ENCODE peak calls at places on chromosomes 12 and 14, in six cellular contexts. One of them, this sample, is unnamed.

GRCh38 chr14:73058923-73059311 is 583 bp downstream of the RBM25 start:
- DNase-seq in nucleus accumbens: peak
- DNase-seq in posterior cingulate gyrus: peak
- DNase-seq in iris pigment epithelial cell: peak
- DNase-seq in WTC11: peak
- DNase-seq in PC-3: peak
- DNase-seq in this sample: peak

GRCh38 chr12:13196302-13196921 is at the start of gene EMP1:
- DNase-seq in WTC11: no peak
- DNase-seq in PC-3: peak
- DNase-seq in posterior cingulate gyrus: peak
- DNase-seq in nucleus accumbens: peak
- DNase-seq in iris pigment epithelial cell: peak
- DNase-seq in this sample: peak

GRCh38 chr14:104656014-104656714 is 33.3 kb upstream of the INF2 start:
- DNase-seq in WTC11: no peak
- DNase-seq in iris pigment epithelial cell: no peak
- DNase-seq in posterior cingulate gyrus: no peak
- DNase-seq in PC-3: no peak
- DNase-seq in nucleus accumbens: no peak
- DNase-seq in this sample: no peak

GRCh38 chr12:117968826-117969659 is at the start of gene KSR2:
- DNase-seq in WTC11: peak
- DNase-seq in posterior cingulate gyrus: peak
- DNase-seq in iris pigment epithelial cell: peak
- DNase-seq in PC-3: peak
- DNase-seq in nucleus accumbens: peak
- DNase-seq in this sample: no peak

GRCh38 chr14:96320605-96321004 is 42.5 kb downstream of the ATG2B start:
- DNase-seq in nucleus accumbens: no peak
- DNase-seq in iris pigment epithelial cell: no peak
- DNase-seq in posterior cingulate gyrus: no peak
- DNase-seq in PC-3: no peak
- DNase-seq in WTC11: no peak
- DNase-seq in this sample: no peak

GRCh38 chr12:52089491-52089890 is 10.0 kb downstream of the SMIM41 start:
- DNase-seq in posterior cingulate gyrus: no peak
- DNase-seq in WTC11: no peak
- DNase-seq in PC-3: no peak
- DNase-seq in nucleus accumbens: no peak
- DNase-seq in iris pigment epithelial cell: no peak
- DNase-seq in this sample: no peak

GRCh38 chr12:52813885-52814709 is at the start of gene KRT4:
- DNase-seq in PC-3: peak
- DNase-seq in posterior cingulate gyrus: no peak
- DNase-seq in WTC11: no peak
- DNase-seq in iris pigment epithelial cell: no peak
- DNase-seq in nucleus accumbens: no peak
- DNase-seq in this sample: no peak

GRCh38 chr14:105255021-105255507 is 6.7 kb downstream of the BTBD6 start:
- DNase-seq in posterior cingulate gyrus: no peak
- DNase-seq in nucleus accumbens: no peak
- DNase-seq in PC-3: no peak
- DNase-seq in WTC11: no peak
- DNase-seq in iris pigment epithelial cell: peak
- DNase-seq in this sample: peak

GRCh38 chr12:130761537-130762318 is 45.6 kb upstream of the RIMBP2 start:
- DNase-seq in PC-3: peak
- DNase-seq in iris pigment epithelial cell: peak
- DNase-seq in WTC11: peak
- DNase-seq in nucleus accumbens: no peak
- DNase-seq in posterior cingulate gyrus: peak
- DNase-seq in this sample: peak

GRCh38 chr12:31227401-31227981 is 98.5 kb downstream of the SINHCAF start:
- DNase-seq in iris pigment epithelial cell: no peak
- DNase-seq in posterior cingulate gyrus: no peak
- DNase-seq in PC-3: no peak
- DNase-seq in nucleus accumbens: no peak
- DNase-seq in WTC11: no peak
- DNase-seq in this sample: no peak

GRCh38 chr12:109910969-109911348 is 10.9 kb downstream of the TCHP start:
- DNase-seq in iris pigment epithelial cell: peak
- DNase-seq in PC-3: peak
- DNase-seq in posterior cingulate gyrus: no peak
- DNase-seq in WTC11: peak
- DNase-seq in nucleus accumbens: no peak
- DNase-seq in this sample: peak

GRCh38 chr12:16076553-16076952 is 165.4 kb downstream of the DERA start:
- DNase-seq in nucleus accumbens: no peak
- DNase-seq in posterior cingulate gyrus: no peak
- DNase-seq in PC-3: peak
- DNase-seq in iris pigment epithelial cell: peak
- DNase-seq in WTC11: no peak
- DNase-seq in this sample: peak

GRCh38 chr14:92704036-92704804 is 44.2 kb downstream of the LGMN start:
- DNase-seq in iris pigment epithelial cell: no peak
- DNase-seq in nucleus accumbens: no peak
- DNase-seq in WTC11: no peak
- DNase-seq in posterior cingulate gyrus: no peak
- DNase-seq in PC-3: no peak
- DNase-seq in this sample: no peak

GRCh38 chr14:98186140-98186539 is 1085.9 kb downstream of the BCL11B start:
- DNase-seq in PC-3: no peak
- DNase-seq in nucleus accumbens: no peak
- DNase-seq in WTC11: no peak
- DNase-seq in iris pigment epithelial cell: no peak
- DNase-seq in posterior cingulate gyrus: no peak
- DNase-seq in this sample: peak

GRCh38 chr12:70365648-70366518 is at the start of gene KCNMB4:
- DNase-seq in WTC11: peak
- DNase-seq in PC-3: peak
- DNase-seq in posterior cingulate gyrus: peak
- DNase-seq in nucleus accumbens: peak
- DNase-seq in iris pigment epithelial cell: peak
- DNase-seq in this sample: peak

GRCh38 chr12:111426341-111427185 is 20.8 kb downstream of the SH2B3 start:
- DNase-seq in posterior cingulate gyrus: no peak
- DNase-seq in iris pigment epithelial cell: peak
- DNase-seq in PC-3: peak
- DNase-seq in nucleus accumbens: no peak
- DNase-seq in WTC11: no peak
- DNase-seq in this sample: no peak

GRCh38 chr14:99945732-99946651 is 119.2 kb upstream of the EVL start:
- DNase-seq in PC-3: no peak
- DNase-seq in posterior cingulate gyrus: no peak
- DNase-seq in nucleus accumbens: no peak
- DNase-seq in WTC11: no peak
- DNase-seq in iris pigment epithelial cell: peak
- DNase-seq in this sample: no peak

GRCh38 chr12:39467432-39467870 is 24.5 kb upstream of the KIF21A start:
- DNase-seq in iris pigment epithelial cell: peak
- DNase-seq in posterior cingulate gyrus: no peak
- DNase-seq in nucleus accumbens: no peak
- DNase-seq in WTC11: no peak
- DNase-seq in PC-3: no peak
- DNase-seq in this sample: peak

GRCh38 chr12:119901670-119902069 is 24.6 kb upstream of the CIT start:
- DNase-seq in WTC11: no peak
- DNase-seq in iris pigment epithelial cell: no peak
- DNase-seq in PC-3: no peak
- DNase-seq in nucleus accumbens: no peak
- DNase-seq in posterior cingulate gyrus: no peak
- DNase-seq in this sample: no peak

This sample was measured in astrocyte of the spinal cord.